ENCODE peak calls at places on chromosomes 2 and 18, in eight cellular contexts. B, N, M, P, W, Z, X and F are unnamed samples.

GRCh38 chr2:231278868-231279267 is 80.4 kb downstream of the ARMC9 start:
- DNase-seq in B (no peak), N (no peak), M (no peak), P (no peak), W (no peak), Z (no peak), X (no peak), F (no peak)

GRCh38 chr18:44548291-44549221 is 132.1 kb upstream of the SETBP1 start:
- DNase-seq in B (no peak), N (no peak), M (peak; percentile 9), P (no peak), W (no peak), Z (no peak), X (no peak), F (no peak)

GRCh38 chr2:20470211-20470610 is 23.3 kb downstream of the RHOB start:
- DNase-seq in B (no peak), N (no peak), M (no peak), P (no peak), W (no peak), Z (no peak), X (no peak), F (no peak)

GRCh38 chr2:205188516-205189138 is 493.7 kb upstream of the NRP2 start:
- DNase-seq in B (no peak), N (no peak), M (no peak), P (no peak), W (no peak), Z (no peak), X (no peak), F (peak; percentile 70)

GRCh38 chr2:159773426-159773825 is 24.6 kb downstream of the CD302 start:
- DNase-seq in B (no peak), N (no peak), M (no peak), P (no peak), W (no peak), Z (no peak), X (no peak), F (no peak)

GRCh38 chr2:134682726-134683125 is 36.1 kb downstream of the TMEM163 start:
- DNase-seq in B (no peak), N (no peak), M (peak; percentile 76), P (no peak), W (no peak), Z (no peak), X (no peak), F (no peak)

GRCh38 chr2:10521891-10522448 is 73.8 kb upstream of the ODC1 start:
- DNase-seq in B (no peak), N (no peak), M (no peak), P (no peak), W (no peak), Z (no peak), X (no peak), F (no peak)

GRCh38 chr2:121778736-121779487 is 23.5 kb downstream of the TSN start:
- DNase-seq in B (no peak), N (no peak), M (no peak), P (no peak), W (peak; percentile 84), Z (no peak), X (no peak), F (no peak)

DNA sequence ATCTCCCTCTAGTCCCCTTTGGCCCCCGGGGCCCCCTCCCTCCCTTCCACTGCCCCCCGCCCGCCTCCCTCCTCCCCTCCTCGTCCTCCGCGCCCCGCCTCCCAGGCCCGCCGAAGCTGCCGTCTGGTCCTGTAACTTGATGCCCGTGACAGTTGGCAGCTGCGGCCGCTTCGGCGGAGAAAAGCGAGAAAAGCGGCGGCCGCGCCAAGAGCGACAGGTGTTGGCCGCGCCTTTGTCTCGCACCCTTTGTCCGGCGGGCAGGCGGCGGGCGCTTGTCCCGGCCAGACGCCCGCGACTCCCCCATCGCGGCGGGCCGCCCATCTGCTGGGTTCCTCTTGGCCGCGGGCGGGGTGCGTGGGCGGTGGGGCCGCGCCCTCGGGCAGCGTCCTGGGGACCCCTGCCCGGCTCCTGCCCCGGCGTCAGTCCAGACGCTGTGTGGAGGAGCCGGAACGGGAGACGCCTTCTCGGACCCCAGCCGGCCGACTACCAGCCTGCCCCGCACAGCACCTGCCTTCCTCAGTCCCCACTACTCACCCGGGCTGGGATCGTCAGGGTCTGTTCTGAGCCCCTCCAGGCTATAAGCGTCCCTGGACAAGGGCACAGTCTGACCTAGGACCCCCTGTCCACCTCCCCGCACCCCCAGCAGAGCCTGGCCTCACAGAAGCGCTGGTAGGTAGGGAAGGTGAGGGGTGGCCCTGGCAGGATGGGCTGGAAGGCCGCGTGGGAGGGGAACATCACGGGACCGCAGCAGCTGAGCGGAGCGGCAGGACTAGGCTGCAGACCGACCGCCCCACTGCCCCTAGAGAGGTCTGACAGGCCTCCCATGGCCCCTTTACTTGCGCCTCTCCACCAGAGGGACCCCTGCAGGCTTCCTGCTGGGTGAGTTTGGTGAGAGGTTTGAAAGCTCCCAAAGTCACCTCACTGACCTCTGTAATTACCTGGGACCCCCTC is 1.2 kb upstream of the HES6 start:
- DNase-seq in B (peak; percentile 55), N (peak; percentile 41), M (peak; percentile 17), P (peak; percentile 85), W (no peak), Z (no peak), X (no peak), F (no peak)
- H3K4me3 ChIP-seq in B (peak overlapping the region; percentile 74), N (peak overlapping the region; percentile 69), M (no peak overlapping the region), P (peak overlapping the region; percentile 61), W (no peak overlapping the region), Z (no peak overlapping the region), X (no peak overlapping the region), F (no peak overlapping the region)

GRCh38 chr18:74175658-74176057 is 27.3 kb downstream of the TIMM21 start:
- DNase-seq in B (no peak), N (no peak), M (no peak), P (no peak), W (no peak), Z (no peak), X (no peak), F (no peak)

GRCh38 chr18:74184875-74185274 is 36.6 kb downstream of the TIMM21 start:
- DNase-seq in B (no peak), N (no peak), M (no peak), P (no peak), W (no peak), Z (no peak), X (no peak), F (no peak)

GRCh38 chr18:74182335-74182734 is 34.0 kb downstream of the TIMM21 start:
- DNase-seq in B (no peak), N (no peak), M (no peak), P (no peak), W (no peak), Z (no peak), X (no peak), F (no peak)

GRCh38 chr18:74183110-74183509 is 34.8 kb downstream of the TIMM21 start:
- DNase-seq in B (no peak), N (no peak), M (no peak), P (no peak), W (no peak), Z (no peak), X (no peak), F (no peak)

DNA sequence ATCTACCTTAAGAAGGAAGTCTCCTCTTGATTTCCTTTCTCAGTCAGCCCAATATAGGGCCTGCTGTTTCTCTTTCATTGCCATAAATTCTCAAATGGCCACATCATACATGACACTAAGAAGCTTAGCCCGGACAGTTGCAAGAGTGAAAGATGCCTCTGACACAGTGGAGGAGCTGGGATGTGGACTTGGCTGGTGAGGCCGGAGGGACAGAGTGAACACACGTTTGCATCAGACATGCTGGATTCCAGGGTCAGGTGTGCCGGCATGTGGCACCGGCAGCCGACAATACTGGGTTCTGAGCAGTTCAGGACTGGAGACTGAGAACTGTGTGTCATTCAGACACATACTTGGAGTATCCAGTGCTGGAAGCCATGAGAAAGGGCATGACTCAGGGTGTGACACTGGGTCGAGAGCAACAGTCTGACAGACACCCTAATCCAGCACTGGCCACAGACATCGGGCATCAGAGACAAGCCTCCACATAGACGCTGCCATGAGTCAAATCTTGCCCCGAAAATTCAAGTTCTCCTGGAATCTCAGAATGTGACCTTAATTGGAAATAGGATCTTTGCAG is 31.4 kb downstream of the TIMM21 start:
- DNase-seq in B (no peak), N (no peak), M (no peak), P (no peak), W (no peak), Z (no peak), X (no peak), F (no peak)
- H3K9ac ChIP-seq in B (no peak overlapping the region), N (no peak overlapping the region), M (no peak overlapping the region), P (no peak overlapping the region), W (no peak overlapping the region), Z (no peak overlapping the region), X (no peak overlapping the region), F (no peak overlapping the region)

GRCh38 chr2:237921967-237922492 is 44.8 kb upstream of the UBE2F start:
- DNase-seq in B (no peak), N (no peak), M (no peak), P (no peak), W (no peak), Z (no peak), X (no peak), F (no peak)

GRCh38 chr2:237922641-237923361 is 44.0 kb upstream of the UBE2F start:
- DNase-seq in B (no peak), N (peak; percentile 49), M (no peak), P (no peak), W (no peak), Z (peak; percentile 53), X (no peak), F (no peak)

GRCh38 chr2:237924164-237924534 is 42.7 kb upstream of the UBE2F start:
- DNase-seq in B (no peak), N (no peak), M (no peak), P (no peak), W (no peak), Z (no peak), X (no peak), F (no peak)

GRCh38 chr2:237920673-237921072 is 46.1 kb upstream of the UBE2F start:
- DNase-seq in B (no peak), N (no peak), M (no peak), P (no peak), W (no peak), Z (no peak), X (no peak), F (no peak)

DNA sequence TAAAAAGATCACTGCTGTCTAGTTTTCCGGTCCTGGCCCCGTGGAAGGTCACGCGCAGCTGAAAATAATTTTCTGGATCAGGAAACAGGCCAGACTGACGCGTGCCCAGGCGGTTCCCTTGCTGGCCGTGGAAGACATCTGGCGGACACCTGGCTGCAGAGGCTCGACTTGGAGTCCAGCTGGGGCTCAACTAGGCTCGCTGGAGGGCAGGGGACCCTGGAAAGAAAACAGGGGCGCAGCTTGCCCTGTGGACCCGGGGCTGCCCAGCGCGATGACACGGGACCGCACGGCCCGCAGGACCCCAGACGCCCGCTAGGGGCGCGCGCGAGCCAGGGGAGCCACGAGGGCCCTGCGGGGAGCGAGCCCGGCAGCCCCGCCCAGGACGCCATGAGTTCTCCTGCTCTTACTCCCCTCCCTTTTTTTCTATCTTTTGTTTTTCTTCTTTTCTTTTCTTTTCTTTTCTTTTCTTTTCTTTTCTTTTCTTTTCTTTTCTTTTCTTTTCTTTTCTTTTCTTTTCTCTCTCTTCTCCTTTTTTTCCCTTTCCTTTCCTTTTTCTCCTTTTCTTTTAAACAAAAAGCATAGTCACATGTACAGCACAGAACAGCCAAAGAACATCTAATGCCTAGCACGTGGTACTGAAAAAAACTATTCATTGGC is 43.2 kb upstream of the UBE2F start:
- DNase-seq in B (peak; percentile 95), N (peak; percentile 29), M (peak; percentile 51), P (peak; percentile 98), W (peak; percentile 47), Z (peak; percentile 98), X (no peak), F (no peak)
- TF ChIP-seq POLR2AphosphoS5 in B (no peak), N (no peak), M (peak; percentile 18), P (no peak), W (no peak), Z (peak; percentile 60), X (no peak), F (no peak)

DNA sequence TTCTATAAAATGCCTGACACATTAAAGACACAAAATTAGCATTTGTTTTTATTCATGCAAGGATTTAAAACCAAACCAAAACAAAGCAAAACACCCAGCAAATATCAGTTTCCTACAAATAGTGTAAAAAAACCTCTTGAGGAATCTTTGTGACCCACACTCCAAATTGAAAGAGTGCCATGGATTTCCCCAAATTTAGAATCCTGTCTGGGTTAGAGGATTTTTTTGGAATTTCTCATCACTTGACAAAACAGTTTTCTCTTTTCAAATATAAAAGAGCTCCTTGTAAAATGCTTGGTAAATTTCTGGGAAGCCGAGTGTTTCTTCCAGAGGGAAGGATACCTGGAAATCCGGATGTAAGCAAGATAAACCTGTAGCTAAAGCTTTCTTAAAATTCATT is 1.7 kb upstream of the FN1 start:
- DNase-seq in B (no peak), N (no peak), M (no peak), P (no peak), W (no peak), Z (no peak), X (no peak), F (no peak)
- H3K4me3 ChIP-seq in B (no peak overlapping the region), N (no peak overlapping the region), M (peak overlapping the region; percentile 61), P (no peak overlapping the region), W (peak overlapping the region; percentile 2), Z (peak overlapping the region; percentile 88), X (no peak overlapping the region), F (peak overlapping the region; percentile 82)